ENCODE peak calls at places on chromosomes 12 and 14, in seven cellular contexts. N, A, F, J, B, U and V are unnamed samples.

GRCh38 chr12:13124661-13125505 is 21.4 kb upstream of the GSG1 start:
- DNase-seq in J (no peak), F (peak), U (no peak), N (no peak), A (peak), B (no peak), V (peak)

GRCh38 chr14:85813040-85813439 is 283.1 kb downstream of the FLRT2 start:
- DNase-seq in B (no peak), N (no peak), A (no peak), J (no peak), U (no peak), F (no peak), V (no peak)

GRCh38 chr12:91986084-91986483 is 159.6 kb downstream of the BTG1 start:
- DNase-seq in A (peak), F (peak), U (no peak), J (no peak), N (no peak), B (no peak), V (peak)

GRCh38 chr14:34425095-34425851 is 36.8 kb downstream of the SPTSSA start:
- DNase-seq in B (no peak), N (no peak), U (no peak), F (peak), J (no peak), A (no peak), V (peak)

GRCh38 chr12:104738371-104738710 is 219.7 kb downstream of the SLC41A2 start:
- DNase-seq in N (no peak), J (no peak), B (peak), U (no peak), A (no peak), F (no peak), V (peak)

GRCh38 chr12:131116437-131117117 is 162.9 kb downstream of the ADGRD1 start:
- DNase-seq in N (peak), B (no peak), A (no peak), J (no peak), U (no peak), F (no peak), V (peak)

GRCh38 chr14:63901434-63902085 is 48.8 kb downstream of the SYNE2 start:
- DNase-seq in U (no peak), J (peak), B (no peak), N (no peak), F (peak), A (peak), V (no peak)

GRCh38 chr14:93239869-93240677 is 33.0 kb downstream of the UBR7 start:
- DNase-seq in U (no peak), B (no peak), J (no peak), N (no peak), A (peak), F (peak), V (peak)

GRCh38 chr14:20624495-20625070 is 16.9 kb downstream of the OR6S1 start:
- DNase-seq in A (peak), N (peak), B (no peak), F (peak), U (no peak), J (peak), V (peak)

GRCh38 chr12:9329019-9329418 is 120.8 kb upstream of the PZP start:
- DNase-seq in F (no peak), B (no peak), N (no peak), J (no peak), U (no peak), A (no peak), V (no peak)

GRCh38 chr14:87231336-87232026 is 761.5 kb downstream of the GALC start:
- DNase-seq in A (peak), F (peak), N (no peak), U (no peak), B (no peak), J (no peak), V (peak)

GRCh38 chr14:100914597-100915021 is 11.1 kb upstream of the RTL1 start:
- DNase-seq in A (peak), B (no peak), N (no peak), J (no peak), U (no peak), F (peak), V (peak)

GRCh38 chr14:52262600-52262999 is 4.9 kb upstream of the PTGDR start:
- DNase-seq in U (no peak), A (no peak), F (no peak), J (no peak), N (no peak), B (no peak), V (no peak)

GRCh38 chr14:94681300-94682060 is 69.3 kb downstream of the SERPINA3 start:
- DNase-seq in F (peak), U (no peak), J (no peak), B (no peak), N (no peak), A (peak), V (peak)

GRCh38 chr14:91873476-91874265 is 6.3 kb upstream of the TC2N start:
- DNase-seq in J (peak), F (peak), U (no peak), B (no peak), N (no peak), A (no peak), V (peak)

GRCh38 chr14:104561124-104561531 is 18.4 kb upstream of the C14orf180 start:
- DNase-seq in J (no peak), N (no peak), B (no peak), A (no peak), U (no peak), F (no peak), V (no peak)

GRCh38 chr14:59997966-59998365 is 78.0 kb downstream of the LRRC9 start:
- DNase-seq in B (no peak), U (no peak), J (no peak), N (no peak), F (no peak), A (no peak), V (no peak)